ENCODE peak calls at places on chromosomes 6 and 20, in four cellular contexts. Y is iPS-NIHi11; Z is activated T-helper 1 cell treated with anti-CD3 and anti-CD28 coated beads, Interleukin-12 subunit alpha, Interleukin-12 subunit beta, Interleukin-2, Interleukin-4 antibody, amounts not matched to agents 30 ng/mL and 10 ng/mL and 1 ng/mL, durations not matched to agents 14 hours and 24 hours and 36 hours; G is left ventricle myocardium inferior. K is an unnamed sample.

GRCh38 chr6:6521961-6522360 is 66.6 kb upstream of the LY86 start:
- DNase-seq in Z (no peak), G (no peak), Y (no peak), K (no peak)

GRCh38 chr6:169894377-169894960 is 143.0 kb downstream of the ERMARD start:
- DNase-seq in Y (no peak), G (no peak), Z (no peak), K (no peak)

GRCh38 chr6:128370072-128370471 is 150.3 kb downstream of the PTPRK start:
- DNase-seq in Z (no peak), Y (no peak), G (no peak), K (no peak)

GRCh38 chr20:59940129-59940955 is at the start of the genes FAM217B and PPP1R3D:
- DNase-seq in Y (peak), G (peak), Z (peak), K (peak)

GRCh38 chr6:87257565-87257964 is 64.8 kb upstream of the SMIM8 start:
- DNase-seq in Y (no peak), G (no peak), Z (no peak), K (peak)

GRCh38 chr6:13378669-13379590 is 50.6 kb upstream of the TBC1D7 start:
- DNase-seq in Z (no peak), Y (peak), G (no peak), K (peak)

GRCh38 chr6:75279418-75279817 is 5.2 kb downstream of the TMEM30A start:
- DNase-seq in G (no peak), Y (no peak), Z (no peak), K (no peak)

GRCh38 chr6:41791984-41792383 is 4.5 kb downstream of the TOMM6 start:
- DNase-seq in G (no peak), Y (no peak), Z (no peak), K (no peak)

GRCh38 chr6:37850728-37851285 is 31.3 kb downstream of the ZFAND3 start:
- DNase-seq in Z (no peak), G (no peak), Y (no peak), K (no peak)

GRCh38 chr20:11003341-11003740 is 329.5 kb upstream of the JAG1 start:
- DNase-seq in G (no peak), Y (no peak), Z (no peak), K (no peak)

GRCh38 chr6:158996863-158997262 is 3.1 kb downstream of the RSPH3 start:
- DNase-seq in Y (no peak), G (no peak), Z (no peak), K (no peak)

GRCh38 chr20:49186535-49187329 is 1.4 kb downstream of the STAU1 start:
- DNase-seq in G (peak), Y (peak), Z (peak), K (no peak)

GRCh38 chr20:49505518-49505917 is 23.1 kb upstream of the KCNB1 start:
- DNase-seq in G (no peak), Y (peak), Z (no peak), K (peak)

GRCh38 chr6:11618533-11618932 is 81.0 kb downstream of the TMEM170B start:
- DNase-seq in Y (peak), Z (no peak), G (no peak), K (no peak)

GRCh38 chr6:34082348-34082747 is 63.5 kb downstream of the GRM4 start:
- DNase-seq in G (no peak), Y (no peak), Z (no peak), K (no peak)

GRCh38 chr6:111047244-111047643 is 40.1 kb upstream of the SLC16A10 start:
- DNase-seq in G (no peak), Z (no peak), Y (no peak), K (no peak)

GRCh38 chr6:101392561-101393230 is 812 bp upstream of the GRIK2 start:
- DNase-seq in Z (no peak), G (no peak), Y (peak), K (peak)

GRCh38 chr6:151452750-151453427 is 963 bp upstream of the RMND1 start:
- DNase-seq in Y (peak), G (peak), Z (no peak), K (peak)

GRCh38 chr20:62159835-62160234 is 16.3 kb downstream of the SS18L1 start:
- DNase-seq in G (no peak), Y (no peak), Z (peak), K (no peak)

GRCh38 chr20:17562804-17563305 is 7.0 kb upstream of the DSTN start:
- DNase-seq in Z (no peak), G (no peak), Y (no peak), K (no peak)

GRCh38 chr6:9186148-9186547 is 750.8 kb upstream of the SLC35B3 start:
- DNase-seq in Z (no peak), G (no peak), Y (no peak), K (no peak)

GRCh38 chr6:136860043-136860442 is 37.7 kb downstream of the PEX7 start:
- DNase-seq in Z (no peak), Y (no peak), G (no peak), K (no peak)

GRCh38 chr6:9485992-9486391 is 928.9 kb downstream of the TFAP2A start:
- DNase-seq in G (no peak), Z (no peak), Y (no peak), K (no peak)

GRCh38 chr6:169190144-169190584 is 63.5 kb downstream of the THBS2 start:
- DNase-seq in Y (no peak), G (peak), Z (no peak), K (no peak)

GRCh38 chr20:51062065-51062464 is 39.2 kb upstream of the KCNG1 start:
- DNase-seq in Y (no peak), Z (no peak), G (no peak), K (no peak)

GRCh38 chr6:110180228-110181008 is at the start of gene CDC40:
- DNase-seq in Y (peak), Z (peak), G (peak), K (peak)

GRCh38 chr6:32087574-32088486 is 21.3 kb downstream of the TNXB start:
- DNase-seq in Y (peak), G (peak), Z (peak), K (peak)

K was measured in NCI-H524.